ENCODE peak calls at places on chromosomes 1 and 21, in five cellular contexts. O, A, D, U and H are unnamed samples.
A peak's percentile ranks its signal among the peaks of the same experiment; 100 is the strongest.

GRCh38 chr21:42486551-42486950 is 9.5 kb downstream of the RSPH1 start:
- DNase-seq in O (no peak), D (no peak), U (no peak), A (no peak), H (no peak)

GRCh38 chr1:16418823-16419425 is 18.3 kb downstream of the SPATA21 start:
- DNase-seq in D (no peak), U (peak; percentile 7), O (peak; percentile 46), A (no peak), H (no peak)

GRCh38 chr1:34781071-34781843 is at the start of gene GJB3:
- DNase-seq in O (no peak), U (no peak), D (no peak), A (peak; percentile 19), H (peak; percentile 71)

GRCh38 chr1:230509281-230509977 is 83.3 kb upstream of the PGBD5 start:
- DNase-seq in A (no peak), O (peak; percentile 93), U (peak; percentile 82), D (no peak), H (no peak)

GRCh38 chr1:218878369-218878768 is 295.3 kb upstream of the LYPLAL1 start:
- DNase-seq in A (no peak), O (no peak), D (no peak), U (peak; percentile 68), H (no peak)

GRCh38 chr1:111140680-111140967 is 601 bp downstream of the CEPT1 start:
- DNase-seq in U (peak; percentile 36), A (peak; percentile 79), D (no peak), O (peak; percentile 72), H (peak; percentile 64)

GRCh38 chr1:20312310-20312709 is 21.6 kb downstream of the VWA5B1 start:
- DNase-seq in O (no peak), A (no peak), D (no peak), U (no peak), H (no peak)

GRCh38 chr1:54347955-54348699 is 58.1 kb downstream of the SSBP3 start:
- DNase-seq in U (no peak), A (no peak), O (no peak), D (no peak), H (no peak)

GRCh38 chr1:10065344-10065685 is 32.6 kb downstream of the UBE4B start:
- DNase-seq in A (peak; percentile 43), U (no peak), O (no peak), D (no peak), H (no peak)

GRCh38 chr1:31615939-31616338 is 1.6 kb upstream of the HCRTR1 start:
- DNase-seq in O (no peak), A (no peak), D (no peak), U (no peak), H (no peak)

GRCh38 chr1:54711536-54711935 is 4.1 kb upstream of the TTC4 start:
- DNase-seq in D (no peak), A (no peak), O (no peak), U (no peak), H (no peak)

GRCh38 chr1:61081637-61082335 is 575 bp upstream of the NFIA start:
- DNase-seq in U (peak; percentile 38), O (peak; percentile 73), A (peak; percentile 60), D (no peak), H (peak; percentile 68)

GRCh38 chr1:2204384-2205190 is 10.0 kb upstream of the FAAP20 start:
- DNase-seq in A (peak; percentile 89), D (peak; percentile 81), U (peak; percentile 33), O (peak; percentile 81), H (peak; percentile 93)

GRCh38 chr1:117580882-117581281 is 25.0 kb upstream of the TENT5C start:
- DNase-seq in O (no peak), D (no peak), U (no peak), A (no peak), H (no peak)

GRCh38 chr1:100222428-100222827 is 27.2 kb downstream of the DBT start:
- DNase-seq in O (no peak), A (no peak), D (no peak), U (no peak), H (no peak)

GRCh38 chr1:205961405-205961804 is 18.1 kb upstream of the SLC26A9 start:
- DNase-seq in O (peak; percentile 14), U (no peak), A (no peak), D (no peak), H (no peak)

GRCh38 chr1:58874757-58875755 is 91.2 kb upstream of the JUN start:
- DNase-seq in U (peak; percentile 51), O (peak; percentile 60), D (peak; percentile 75), A (peak; percentile 94), H (peak; percentile 63)

GRCh38 chr1:9671377-9672140 is 20.0 kb downstream of the PIK3CD start:
- DNase-seq in O (no peak), U (peak; percentile 84), A (no peak), D (no peak), H (no peak)

GRCh38 chr21:39057121-39057520 is 126.1 kb downstream of the PSMG1 start:
- DNase-seq in O (no peak), A (no peak), U (no peak), D (no peak), H (no peak)

DNA sequence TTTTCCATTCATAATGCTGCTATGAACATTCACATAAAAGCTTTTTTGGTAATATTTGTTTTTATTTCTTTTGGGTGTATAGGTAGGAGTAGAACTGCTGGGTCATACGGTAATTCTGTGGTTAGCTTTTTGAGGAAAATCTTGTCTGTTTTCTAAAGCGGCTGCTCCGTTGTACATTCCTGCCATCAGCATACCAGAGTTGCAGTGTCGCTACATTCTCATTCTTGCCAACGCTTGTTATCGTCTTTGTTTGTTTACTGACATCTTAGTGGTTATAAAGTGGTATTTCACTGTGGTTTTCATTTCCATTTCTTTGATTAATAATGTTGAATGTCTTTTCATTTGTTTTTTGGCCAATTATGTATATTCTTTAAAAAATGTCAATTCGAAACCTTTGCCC is 469.8 kb upstream of the ZP4 start:
- DNase-seq in A (no peak), D (no peak), O (no peak), U (no peak), H (no peak)
- H2BK5ac ChIP-seq in A (no peak overlapping the region), D (no peak overlapping the region), O (no peak overlapping the region), U (no peak overlapping the region), H (no peak overlapping the region)

DNA sequence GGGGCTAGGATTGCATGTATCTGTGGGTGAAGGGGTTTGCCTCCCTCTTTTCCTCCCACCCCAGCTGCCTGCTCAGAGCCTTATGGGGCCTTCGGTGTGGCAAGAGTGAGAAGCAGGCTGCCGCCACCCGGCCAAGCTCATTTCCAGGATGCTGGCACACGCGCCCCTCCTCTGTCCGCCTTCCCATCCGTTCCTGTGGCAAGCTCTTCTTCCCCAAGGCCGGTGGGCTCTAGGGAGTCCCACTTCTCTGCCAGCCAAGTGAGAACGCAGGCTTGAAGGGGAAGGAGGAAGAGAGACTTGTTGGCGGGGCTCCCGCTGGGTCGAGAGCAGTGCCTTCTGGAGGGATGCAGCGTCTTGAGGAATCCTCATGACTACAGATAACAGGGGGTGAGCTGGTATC is 40.4 kb upstream of the FOXO6 start:
- DNase-seq in D (no peak), O (no peak), U (no peak), A (no peak), H (no peak)
- H2BK5ac ChIP-seq in D (no peak overlapping the region), O (no peak overlapping the region), U (no peak overlapping the region), A (no peak overlapping the region), H (no peak overlapping the region)

GRCh38 chr21:43755820-43756594 is 20.1 kb downstream of the CSTB start:
- DNase-seq in U (no peak), D (no peak), A (no peak), O (no peak), H (no peak)

GRCh38 chr21:43752758-43753438 is 23.2 kb downstream of the CSTB start:
- DNase-seq in A (no peak), O (no peak), U (no peak), D (no peak), H (no peak)

GRCh38 chr21:43754948-43755781 is 20.9 kb downstream of the CSTB start:
- DNase-seq in A (no peak), U (no peak), D (no peak), O (no peak), H (no peak)

GRCh38 chr21:43751955-43752591 is 24.0 kb downstream of the CSTB start:
- DNase-seq in D (no peak), O (no peak), U (no peak), A (no peak), H (no peak)

DNA sequence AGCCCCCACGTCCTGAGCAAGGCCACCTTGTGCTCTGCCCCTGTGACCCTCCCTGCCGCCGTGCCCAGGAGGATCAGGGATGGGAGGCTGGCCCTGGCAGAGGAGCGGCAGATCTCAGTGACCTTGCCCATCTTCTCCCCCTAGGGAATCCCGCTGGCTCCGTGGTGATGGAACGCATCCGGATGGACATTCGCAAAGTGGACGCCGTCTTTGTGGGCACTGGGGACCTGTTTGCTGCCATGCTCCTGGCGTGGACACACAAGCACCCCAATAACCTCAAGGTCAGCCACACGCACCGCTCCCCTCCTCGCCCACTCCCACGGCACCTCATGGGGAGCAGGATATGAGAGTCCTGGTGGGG is 22.7 kb downstream of the CSTB start:
- DNase-seq in D (no peak), O (no peak), U (no peak), A (no peak), H (no peak)
- H2BK5ac ChIP-seq in D (no peak overlapping the region), O (no peak overlapping the region), U (no peak overlapping the region), A (no peak overlapping the region), H (no peak overlapping the region)

GRCh38 chr1:63619558-63619957 is 26.3 kb downstream of the PGM1 start:
- DNase-seq in A (no peak), O (no peak), D (no peak), U (no peak), H (no peak)

GRCh38 chr1:63623952-63624351 is 30.7 kb downstream of the PGM1 start:
- DNase-seq in A (no peak), D (peak; percentile 64), O (no peak), U (no peak), H (no peak)

GRCh38 chr1:63622847-63623566 is 29.8 kb downstream of the PGM1 start:
- DNase-seq in O (no peak), D (no peak), U (no peak), A (no peak), H (no peak)

GRCh38 chr1:63621075-63621474 is 27.9 kb downstream of the PGM1 start:
- DNase-seq in U (no peak), A (no peak), O (no peak), D (no peak), H (no peak)

GRCh38 chr1:63621698-63622097 is 28.5 kb downstream of the PGM1 start:
- DNase-seq in O (peak; percentile 20), D (no peak), U (peak; percentile 54), A (no peak), H (no peak)
- H2BK5ac ChIP-seq in O (no peak overlapping the region), D (no peak overlapping the region), U (no peak overlapping the region), A (no peak overlapping the region), H (no peak overlapping the region)